ENCODE peak calls at places on chromosomes 2 and 18, in ten cellular contexts. F, A, V, M, G, K, J, N, I and D are unnamed samples.

GRCh38 chr2:37583867-37584266 is 87.6 kb downstream of the CDC42EP3 start:
- DNase-seq in K (no peak), V (no peak), J (no peak), G (no peak), M (no peak), N (no peak), F (no peak), A (peak; percentile 74), I (no peak), D (no peak)

GRCh38 chr2:179104736-179105135 is 54.8 kb upstream of the CCDC141 start:
- DNase-seq in M (no peak), G (no peak), J (no peak), V (no peak), K (no peak), A (peak; percentile 78), I (no peak), N (no peak), F (no peak), D (no peak)

GRCh38 chr2:2698182-2699116 is 367.4 kb upstream of the MYT1L start:
- DNase-seq in I (peak; percentile 72), A (no peak), N (no peak), V (no peak), K (no peak), F (no peak), M (peak; percentile 11), J (no peak), G (peak; percentile 83), D (no peak)

GRCh38 chr2:43218550-43219382 is 7.6 kb downstream of the ZFP36L2 start:
- DNase-seq in V (no peak), N (no peak), K (no peak), A (peak; percentile 10), F (no peak), M (peak; percentile 99), G (peak; percentile 34), I (no peak), J (peak; percentile 57), D (peak; percentile 88)

GRCh38 chr2:207395535-207396251 is 134.1 kb upstream of the CREB1 start:
- DNase-seq in G (no peak), I (no peak), J (no peak), V (no peak), N (no peak), F (no peak), K (no peak), A (peak; percentile 50), M (no peak), D (no peak)

GRCh38 chr18:63298393-63299015 is 21.1 kb downstream of the BCL2 start:
- DNase-seq in G (no peak), I (no peak), M (peak; percentile 83), K (no peak), V (no peak), J (no peak), N (no peak), A (no peak), F (no peak), D (no peak)

GRCh38 chr18:22250026-22250425 is 80.6 kb downstream of the GATA6 start:
- DNase-seq in J (no peak), I (no peak), N (no peak), K (no peak), M (no peak), A (no peak), F (no peak), G (no peak), V (no peak), D (no peak)

GRCh38 chr18:68478246-68478645 is 236.7 kb downstream of the TMX3 start:
- DNase-seq in V (no peak), M (no peak), F (no peak), J (no peak), N (no peak), K (no peak), I (no peak), A (no peak), G (no peak), D (no peak)

GRCh38 chr2:235803028-235803427 is 309.2 kb downstream of the AGAP1 start:
- DNase-seq in A (peak; percentile 11), G (no peak), F (no peak), N (no peak), J (no peak), V (no peak), K (no peak), I (no peak), M (peak; percentile 11), D (no peak)